ENCODE peak calls at places on chromosomes 4 and X, in seven cellular contexts. One of them, this sample, is unnamed.

GRCh38 chr4:1047106-1047975 is 35.9 kb downstream of the FGFRL1 start:
- DNase-seq in PC-3: no peak
- DNase-seq in left ventricle myocardium inferior: peak; percentile 14
- DNase-seq in tibial nerve: no peak
- DNase-seq in coronary artery: peak; percentile 77
- DNase-seq in psoas muscle: peak; percentile 57
- DNase-seq in astrocyte: no peak
- DNase-seq in this sample: no peak

GRCh38 chr4:45482346-45482745 is 641.5 kb downstream of the GABRG1 start:
- DNase-seq in PC-3: no peak
- DNase-seq in left ventricle myocardium inferior: no peak
- DNase-seq in tibial nerve: no peak
- DNase-seq in coronary artery: no peak
- DNase-seq in psoas muscle: no peak
- DNase-seq in astrocyte: no peak
- DNase-seq in this sample: no peak

GRCh38 chr4:172986114-172986513 is 182.5 kb upstream of the GALNT7 start:
- DNase-seq in PC-3: no peak
- DNase-seq in left ventricle myocardium inferior: no peak
- DNase-seq in tibial nerve: no peak
- DNase-seq in coronary artery: no peak
- DNase-seq in psoas muscle: no peak
- DNase-seq in astrocyte: peak; percentile 18
- DNase-seq in this sample: no peak

GRCh38 chr4:121706595-121707021 is 9.8 kb upstream of the ANXA5 start:
- DNase-seq in PC-3: no peak
- DNase-seq in left ventricle myocardium inferior: no peak
- DNase-seq in tibial nerve: no peak
- DNase-seq in coronary artery: no peak
- DNase-seq in psoas muscle: no peak
- DNase-seq in astrocyte: peak; percentile 95
- DNase-seq in this sample: no peak

GRCh38 chrX:53223955-53224859 is 800 bp downstream of the KDM5C start:
- DNase-seq in PC-3: peak; percentile 78
- DNase-seq in left ventricle myocardium inferior: no peak
- DNase-seq in tibial nerve: no peak
- DNase-seq in coronary artery: no peak
- DNase-seq in psoas muscle: peak; percentile 67
- DNase-seq in astrocyte: peak; percentile 83
- DNase-seq in this sample: peak; percentile 78

GRCh38 chr4:86159216-86159615 is 200.6 kb downstream of the MAPK10 start:
- DNase-seq in PC-3: no peak
- DNase-seq in left ventricle myocardium inferior: no peak
- DNase-seq in tibial nerve: no peak
- DNase-seq in coronary artery: no peak
- DNase-seq in psoas muscle: no peak
- DNase-seq in astrocyte: no peak
- DNase-seq in this sample: no peak

GRCh38 chrX:109252789-109253188 is 229.1 kb downstream of the GUCY2F start:
- DNase-seq in PC-3: no peak
- DNase-seq in left ventricle myocardium inferior: no peak
- DNase-seq in tibial nerve: no peak
- DNase-seq in coronary artery: no peak
- DNase-seq in psoas muscle: no peak
- DNase-seq in astrocyte: no peak
- DNase-seq in this sample: no peak

GRCh38 chr4:43132010-43132582 is 239.6 kb downstream of the GRXCR1 start:
- DNase-seq in PC-3: peak; percentile 81
- DNase-seq in left ventricle myocardium inferior: peak; percentile 14
- DNase-seq in tibial nerve: peak; percentile 16
- DNase-seq in coronary artery: no peak
- DNase-seq in psoas muscle: no peak
- DNase-seq in astrocyte: peak; percentile 48
- DNase-seq in this sample: peak; percentile 49

GRCh38 chr4:40596522-40596921 is 33.1 kb downstream of the RBM47 start:
- DNase-seq in PC-3: no peak
- DNase-seq in left ventricle myocardium inferior: no peak
- DNase-seq in tibial nerve: no peak
- DNase-seq in coronary artery: no peak
- DNase-seq in psoas muscle: no peak
- DNase-seq in astrocyte: no peak
- DNase-seq in this sample: no peak

GRCh38 chr4:129972257-129972656 is 876.3 kb downstream of the C4orf33 start:
- DNase-seq in PC-3: no peak
- DNase-seq in left ventricle myocardium inferior: no peak
- DNase-seq in tibial nerve: no peak
- DNase-seq in coronary artery: no peak
- DNase-seq in psoas muscle: no peak
- DNase-seq in astrocyte: no peak
- DNase-seq in this sample: no peak

GRCh38 chrX:154002215-154002719 is 17.4 kb downstream of the IRAK1 start:
- DNase-seq in PC-3: peak; percentile 9
- DNase-seq in left ventricle myocardium inferior: peak; percentile 27
- DNase-seq in tibial nerve: peak; percentile 32
- DNase-seq in coronary artery: no peak
- DNase-seq in psoas muscle: no peak
- DNase-seq in astrocyte: peak; percentile 72
- DNase-seq in this sample: peak; percentile 25

GRCh38 chr4:23966720-23967119 is 76.9 kb upstream of the PPARGC1A start:
- DNase-seq in PC-3: no peak
- DNase-seq in left ventricle myocardium inferior: no peak
- DNase-seq in tibial nerve: no peak
- DNase-seq in coronary artery: no peak
- DNase-seq in psoas muscle: no peak
- DNase-seq in astrocyte: no peak
- DNase-seq in this sample: no peak

GRCh38 chr4:100093091-100093866 is 97.0 kb downstream of the DDIT4L start:
- DNase-seq in PC-3: peak; percentile 86
- DNase-seq in left ventricle myocardium inferior: peak; percentile 63
- DNase-seq in tibial nerve: peak; percentile 63
- DNase-seq in coronary artery: peak; percentile 88
- DNase-seq in psoas muscle: peak; percentile 86
- DNase-seq in astrocyte: peak; percentile 72
- DNase-seq in this sample: peak; percentile 86

GRCh38 chr4:92952426-92952825 is 648.7 kb downstream of the GRID2 start:
- DNase-seq in PC-3: peak; percentile 42
- DNase-seq in left ventricle myocardium inferior: no peak
- DNase-seq in tibial nerve: no peak
- DNase-seq in coronary artery: no peak
- DNase-seq in psoas muscle: no peak
- DNase-seq in astrocyte: no peak
- DNase-seq in this sample: peak; percentile 0

DNA sequence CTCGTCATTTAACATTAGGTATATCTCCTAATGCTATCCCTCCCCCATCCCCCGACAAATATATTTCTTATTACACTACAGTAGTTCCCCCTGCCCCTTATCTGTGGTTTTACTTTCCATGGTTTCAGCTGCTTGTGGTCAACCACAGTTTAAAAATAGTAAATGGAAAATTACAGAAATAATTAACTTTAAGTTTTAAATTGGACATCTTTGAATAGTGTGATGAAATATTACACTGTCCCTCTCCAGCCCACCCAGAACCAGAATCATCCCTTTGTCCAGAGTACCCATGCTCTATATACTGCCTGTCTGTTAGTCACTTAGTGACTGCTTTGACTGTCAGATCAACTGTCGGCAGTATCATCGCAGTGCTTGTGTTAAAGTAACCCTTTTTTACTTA is 47.4 kb upstream of the VEGFC start:
- DNase-seq in PC-3: peak; percentile 5
- DNase-seq in left ventricle myocardium inferior: no peak
- DNase-seq in tibial nerve: no peak
- DNase-seq in coronary artery: no peak
- DNase-seq in psoas muscle: no peak
- DNase-seq in astrocyte: peak; percentile 80
- DNase-seq in this sample: no peak
- H3K27ac ChIP-seq in PC-3: peak overlapping the region; percentile 90
- H3K27ac ChIP-seq in left ventricle myocardium inferior: no peak overlapping the region
- H3K27ac ChIP-seq in tibial nerve: no peak overlapping the region
- H3K27ac ChIP-seq in coronary artery: no peak overlapping the region
- H3K27ac ChIP-seq in psoas muscle: no peak overlapping the region
- H3K27ac ChIP-seq in astrocyte: peak overlapping the region; percentile 71
- H3K27ac ChIP-seq in this sample: no peak overlapping the region

GRCh38 chr4:122728781-122729330 is 3.6 kb upstream of the BBS12 start:
- DNase-seq in PC-3: no peak
- DNase-seq in left ventricle myocardium inferior: no peak
- DNase-seq in tibial nerve: no peak
- DNase-seq in coronary artery: no peak
- DNase-seq in psoas muscle: no peak
- DNase-seq in astrocyte: no peak
- DNase-seq in this sample: no peak

GRCh38 chr4:122733805-122734155 is 1.3 kb downstream of the BBS12 start:
- DNase-seq in PC-3: no peak
- DNase-seq in left ventricle myocardium inferior: no peak
- DNase-seq in tibial nerve: no peak
- DNase-seq in coronary artery: no peak
- DNase-seq in psoas muscle: no peak
- DNase-seq in astrocyte: no peak
- DNase-seq in this sample: no peak

GRCh38 chr4:122731676-122732075 is 828 bp upstream of the BBS12 start:
- DNase-seq in PC-3: no peak
- DNase-seq in left ventricle myocardium inferior: no peak
- DNase-seq in tibial nerve: no peak
- DNase-seq in coronary artery: no peak
- DNase-seq in psoas muscle: no peak
- DNase-seq in astrocyte: no peak
- DNase-seq in this sample: no peak

DNA sequence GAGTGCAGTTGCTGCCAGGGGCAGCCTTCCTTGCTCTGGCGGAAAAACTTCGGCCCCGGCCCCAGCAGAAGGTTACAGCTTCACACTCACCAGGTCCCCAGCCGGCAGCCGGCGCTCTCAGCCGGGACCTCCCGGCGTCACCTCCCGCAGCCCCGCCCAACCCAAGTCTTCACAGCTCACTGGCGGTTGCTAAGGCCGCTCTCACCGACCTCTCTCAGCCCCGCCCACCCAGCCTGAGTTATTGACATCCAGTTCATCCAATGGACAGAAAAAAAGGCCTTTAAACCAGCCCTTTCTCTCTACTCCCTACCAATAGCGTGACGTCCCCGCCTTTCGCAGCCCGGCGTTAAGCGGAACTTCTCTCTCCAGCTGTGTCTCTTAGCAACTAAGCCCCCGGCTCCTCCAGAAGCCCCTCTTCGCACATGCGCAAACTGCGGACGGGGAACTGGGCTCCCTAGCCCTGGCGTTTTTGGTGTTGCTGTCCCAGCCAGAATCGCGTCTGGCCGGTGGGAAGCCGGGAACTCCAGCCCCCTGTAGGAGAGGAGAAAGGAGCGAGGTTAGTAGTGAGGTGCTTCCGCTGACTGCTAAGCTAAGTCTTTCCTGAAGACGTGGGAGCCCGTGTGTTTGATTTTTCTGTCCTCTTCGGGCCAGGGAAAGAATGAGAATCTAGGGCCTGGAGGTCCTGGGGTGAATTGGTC is at the start of gene BBS12:
- DNase-seq in PC-3: peak; percentile 98
- DNase-seq in left ventricle myocardium inferior: peak; percentile 98
- DNase-seq in tibial nerve: peak; percentile 99
- DNase-seq in coronary artery: peak; percentile 99
- DNase-seq in psoas muscle: peak; percentile 98
- DNase-seq in astrocyte: peak; percentile 98
- DNase-seq in this sample: peak; percentile 100
- TF ChIP-seq CTCF in PC-3: peak; percentile 35
- TF ChIP-seq CTCF in left ventricle myocardium inferior: peak; percentile 47
- TF ChIP-seq CTCF in tibial nerve: peak; percentile 52
- TF ChIP-seq CTCF in coronary artery: no peak
- TF ChIP-seq CTCF in psoas muscle: no peak
- TF ChIP-seq CTCF in astrocyte: peak; percentile 14
- TF ChIP-seq CTCF in this sample: peak; percentile 42

DNA sequence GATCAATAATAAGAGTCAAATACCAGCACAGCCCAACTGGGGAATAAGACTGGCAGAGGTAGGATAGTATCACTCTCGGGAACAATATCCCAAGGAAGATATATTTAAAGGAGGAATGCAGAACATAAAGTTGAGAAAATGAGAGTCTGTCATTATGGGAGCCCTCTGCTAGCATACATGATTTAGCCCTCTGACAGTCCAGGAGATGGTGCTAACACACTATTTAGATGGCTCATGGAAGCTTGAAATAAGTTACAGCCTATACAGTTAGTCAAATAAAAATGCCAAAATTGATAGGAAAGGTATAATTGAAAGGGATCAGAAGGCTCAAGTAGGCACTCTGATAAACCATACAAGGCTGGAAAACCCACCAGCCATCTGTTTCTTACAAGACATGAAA is 201.0 kb upstream of the NEIL3 start:
- DNase-seq in PC-3: peak; percentile 17
- DNase-seq in left ventricle myocardium inferior: no peak
- DNase-seq in tibial nerve: no peak
- DNase-seq in coronary artery: no peak
- DNase-seq in psoas muscle: no peak
- DNase-seq in astrocyte: peak; percentile 17
- DNase-seq in this sample: peak; percentile 15
- H3K27ac ChIP-seq in PC-3: no peak overlapping the region
- H3K27ac ChIP-seq in left ventricle myocardium inferior: no peak overlapping the region
- H3K27ac ChIP-seq in tibial nerve: no peak overlapping the region
- H3K27ac ChIP-seq in coronary artery: no peak overlapping the region
- H3K27ac ChIP-seq in psoas muscle: no peak overlapping the region
- H3K27ac ChIP-seq in astrocyte: no peak overlapping the region
- H3K27ac ChIP-seq in this sample: no peak overlapping the region

DNA sequence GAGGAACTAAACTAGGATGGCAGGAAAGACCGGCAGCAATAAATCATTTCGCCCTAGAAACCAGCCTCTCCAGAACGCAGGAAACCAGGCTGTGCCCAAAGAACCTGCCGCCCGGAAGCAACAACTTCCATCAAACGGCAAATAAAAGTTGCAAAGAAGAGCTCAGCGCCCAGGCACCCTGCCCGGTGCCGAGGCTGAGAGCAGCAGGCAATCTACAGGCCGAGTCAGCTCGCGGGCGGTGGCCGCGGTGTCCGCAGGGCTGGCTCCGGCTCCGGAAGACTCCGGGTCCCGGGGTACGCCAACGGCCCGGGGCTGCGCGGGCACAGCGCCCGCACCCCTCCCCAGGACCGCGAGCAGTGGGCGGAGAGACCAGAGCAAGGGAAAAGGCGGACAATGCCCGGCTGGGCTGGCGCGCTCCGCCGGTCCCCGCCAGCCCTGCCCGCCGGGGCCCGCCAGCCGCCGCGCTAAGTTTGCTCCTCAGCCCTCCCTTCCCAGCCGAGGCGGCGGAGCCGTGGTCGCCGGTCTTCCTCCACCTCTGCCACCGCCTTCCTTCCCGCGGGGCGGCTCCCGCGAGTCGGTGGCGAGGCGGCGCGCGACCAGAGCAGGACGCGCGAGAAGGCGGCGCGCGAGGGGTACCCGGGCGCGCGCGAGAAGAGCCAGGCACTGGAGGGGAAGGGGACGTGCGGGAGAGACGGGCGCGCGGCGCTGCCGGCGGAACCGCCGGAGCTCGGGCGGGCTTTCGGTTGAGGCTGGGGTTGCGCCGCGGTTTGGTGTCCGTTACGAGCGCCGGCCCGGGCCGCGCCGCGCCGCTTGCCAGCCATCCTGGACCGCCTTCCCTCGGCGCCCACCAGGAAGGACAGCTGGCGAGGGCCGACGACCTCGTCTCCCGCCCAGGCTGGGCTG is 733 bp downstream of the FRYL start:
- DNase-seq in PC-3: peak; percentile 39
- DNase-seq in left ventricle myocardium inferior: peak; percentile 77
- DNase-seq in tibial nerve: peak; percentile 23
- DNase-seq in coronary artery: peak; percentile 80
- DNase-seq in psoas muscle: peak; percentile 81
- DNase-seq in astrocyte: peak; percentile 37
- DNase-seq in this sample: peak; percentile 58
- TF ChIP-seq CTCF in PC-3: no peak
- TF ChIP-seq CTCF in left ventricle myocardium inferior: no peak
- TF ChIP-seq CTCF in tibial nerve: no peak
- TF ChIP-seq CTCF in coronary artery: no peak
- TF ChIP-seq CTCF in psoas muscle: peak; percentile 14
- TF ChIP-seq CTCF in astrocyte: no peak
- TF ChIP-seq CTCF in this sample: peak; percentile 17

This sample was measured in RWPE1.